ENCODE peak calls at places on chromosomes 7 and 10, in eight cellular contexts. J is central memory CD4-positive, alpha-beta T cell; B is fibroblast of lung; A is stimulated activated effector memory CD8-positive, alpha-beta T cell treated with anti-CD3 and anti-CD28 coated beads, Interleukin-12 subunit alpha, Interleukin-12 subunit beta, amount 100 ng/mL, for 72 hours; U is AG10803; G is Kasumi-1; R is AG20443; F is amniotic stem cell. C is an unnamed sample.

GRCh38 chr10:77300682-77301081 is 336.9 kb downstream of the KCNMA1 start:
- DNase-seq in J (no peak), B (no peak), A (no peak), U (no peak), G (no peak), R (no peak), F (no peak), C (no peak)

GRCh38 chr10:44386546-44387052 is 1.7 kb upstream of the CXCL12 start:
- DNase-seq in J (no peak), B (peak; percentile 57), A (no peak), U (peak; percentile 67), G (peak; percentile 21), R (peak; percentile 95), F (peak; percentile 15), C (peak; percentile 84)

GRCh38 chr10:69439350-69439739 is 11.9 kb upstream of the TSPAN15 start:
- DNase-seq in J (no peak), B (no peak), A (no peak), U (peak; percentile 77), G (no peak), R (peak; percentile 76), F (no peak), C (no peak)

GRCh38 chr7:78435355-78435754 is 636.8 kb downstream of the PHTF2 start:
- DNase-seq in J (no peak), B (no peak), A (no peak), U (peak; percentile 5), G (no peak), R (peak; percentile 7), F (no peak), C (no peak)

GRCh38 chr10:13206546-13207443 is 27.4 kb downstream of the UCMA start:
- DNase-seq in J (no peak), B (peak; percentile 77), A (no peak), U (peak; percentile 56), G (peak; percentile 57), R (peak; percentile 58), F (peak; percentile 41), C (no peak)

GRCh38 chr7:67343566-67343965 is 346.9 kb downstream of the TYW1 start:
- DNase-seq in J (no peak), B (no peak), A (no peak), U (no peak), G (no peak), R (no peak), F (no peak), C (no peak)

GRCh38 chr7:39758234-39758970 is 135.0 kb downstream of the RALA start:
- DNase-seq in J (no peak), B (no peak), A (no peak), U (no peak), G (no peak), R (no peak), F (no peak), C (no peak)

GRCh38 chr7:122136639-122137253 is 7.3 kb downstream of the AASS start:
- DNase-seq in J (no peak), B (peak; percentile 53), A (no peak), U (no peak), G (no peak), R (peak; percentile 18), F (no peak), C (no peak)

GRCh38 chr7:25663877-25664276 is 435.6 kb upstream of the NPVF start:
- DNase-seq in J (no peak), B (peak; percentile 71), A (no peak), U (peak; percentile 3), G (no peak), R (no peak), F (no peak), C (no peak)

GRCh38 chr10:95360122-95360715 is 69.4 kb upstream of the PDLIM1 start:
- DNase-seq in J (no peak), B (peak; percentile 39), A (no peak), U (no peak), G (no peak), R (no peak), F (no peak), C (no peak)

GRCh38 chr7:91005024-91005423 is 259.2 kb upstream of the FZD1 start:
- DNase-seq in J (no peak), B (no peak), A (no peak), U (no peak), G (no peak), R (no peak), F (no peak), C (no peak)

GRCh38 chr7:91941450-91941849 is 788 bp downstream of the AKAP9 start:
- DNase-seq in J (peak; percentile 27), B (peak; percentile 43), A (peak; percentile 56), U (peak; percentile 23), G (peak; percentile 56), R (peak; percentile 18), F (no peak), C (no peak)

GRCh38 chr7:4791738-4792536 is 16.5 kb downstream of the AP5Z1 start:
- DNase-seq in J (peak; percentile 71), B (peak; percentile 48), A (peak; percentile 78), U (peak; percentile 43), G (peak; percentile 51), R (peak; percentile 92), F (no peak), C (peak; percentile 86)

GRCh38 chr7:115346685-115347084 is 424.8 kb downstream of the MDFIC start:
- DNase-seq in J (no peak), B (no peak), A (no peak), U (peak; percentile 46), G (no peak), R (no peak), F (no peak), C (no peak)

GRCh38 chr7:97021443-97022261 is 3.0 kb downstream of the DLX5 start:
- DNase-seq in J (no peak), B (no peak), A (no peak), U (no peak), G (no peak), R (no peak), F (no peak), C (no peak)

GRCh38 chr10:79127151-79127961 is 58.6 kb downstream of the ZMIZ1 start:
- DNase-seq in J (no peak), B (peak; percentile 83), A (no peak), U (peak; percentile 72), G (peak; percentile 87), R (peak; percentile 77), F (no peak), C (no peak)

GRCh38 chr7:149741629-149742028 is 31.8 kb downstream of the ZNF467 start:
- DNase-seq in J (no peak), B (no peak), A (no peak), U (peak; percentile 51), G (peak; percentile 61), R (peak; percentile 73), F (no peak), C (no peak)

GRCh38 chr10:62990126-62990525 is 143.0 kb upstream of the NRBF2 start:
- DNase-seq in J (no peak), B (no peak), A (no peak), U (no peak), G (no peak), R (no peak), F (no peak), C (no peak)

GRCh38 chr7:50626971-50627370 is 61.8 kb upstream of the DDC start:
- DNase-seq in J (no peak), B (no peak), A (no peak), U (no peak), G (no peak), R (no peak), F (no peak), C (no peak)

C was measured in GM12891.